ENCODE peak calls at places on chromosomes 7 and 10, in four cellular contexts. P is astrocyte of the spinal cord, N is PC-3, K is AG04450. W is an unnamed sample.
A peak's percentile ranks its signal among the peaks of the same experiment; 100 is the strongest.

GRCh38 chr10:35259769-35260397 is 76.4 kb upstream of the CCNY start:
- DNase-seq in P (peak; percentile 93), N (peak; percentile 99), K (peak; percentile 87), W (peak; percentile 95)

GRCh38 chr7:101754432-101755159 is 62.8 kb upstream of the CUX1 start:
- DNase-seq in P (peak; percentile 52), N (peak; percentile 23), K (no peak), W (peak; percentile 27)

GRCh38 chr10:32958992-32959703 is 1.1 kb upstream of the ITGB1 start:
- DNase-seq in P (no peak), N (peak; percentile 46), K (no peak), W (no peak)

GRCh38 chr7:102146989-102147388 is 139.7 kb upstream of the SH2B2 start:
- DNase-seq in P (no peak), N (no peak), K (no peak), W (no peak)

GRCh38 chr7:158265743-158266080 is 321.9 kb downstream of the PTPRN2 start:
- DNase-seq in P (no peak), N (no peak), K (no peak), W (no peak)

GRCh38 chr10:86266446-86267242 is 100.0 kb downstream of the GRID1 start:
- DNase-seq in P (no peak), N (no peak), K (no peak), W (no peak)

GRCh38 chr10:112842832-112843360 is 107.2 kb upstream of the TCF7L2 start:
- DNase-seq in P (no peak), N (no peak), K (no peak), W (no peak)

GRCh38 chr7:152056621-152057274 is 31.3 kb downstream of the GALNT11 start:
- DNase-seq in P (no peak), N (no peak), K (no peak), W (no peak)

GRCh38 chr7:19392246-19392645 is 247.0 kb upstream of the FERD3L start:
- DNase-seq in P (peak; percentile 91), N (peak; percentile 84), K (no peak), W (no peak)

GRCh38 chr10:4981722-4982471 is 18.7 kb downstream of the AKR1C1 start:
- DNase-seq in P (peak; percentile 23), N (peak; percentile 52), K (no peak), W (peak; percentile 70)

GRCh38 chr10:78543026-78543748 is 509.5 kb downstream of the RPS24 start:
- DNase-seq in P (no peak), N (no peak), K (no peak), W (no peak)

GRCh38 chr10:132406181-132406580 is 9.2 kb downstream of the PWWP2B start:
- DNase-seq in P (no peak), N (no peak), K (no peak), W (no peak)

GRCh38 chr7:157825325-157825724 is 488.5 kb downstream of the DNAJB6 start:
- DNase-seq in P (no peak), N (peak; percentile 37), K (no peak), W (peak; percentile 5)

GRCh38 chr7:90797596-90797995 is 201.5 kb downstream of the CDK14 start:
- DNase-seq in P (no peak), N (no peak), K (no peak), W (peak; percentile 33)

GRCh38 chr10:4840151-4840550 is 14.1 kb downstream of the AKR1E2 start:
- DNase-seq in P (no peak), N (no peak), K (no peak), W (no peak)

GRCh38 chr10:132985546-132985900 is 43.2 kb upstream of the CFAP46 start:
- DNase-seq in P (no peak), N (no peak), K (no peak), W (no peak)

GRCh38 chr10:72096115-72097000 is 8.0 kb upstream of the SPOCK2 start:
- DNase-seq in P (peak; percentile 70), N (no peak), K (no peak), W (no peak)

GRCh38 chr10:14358886-14359573 is 28.3 kb upstream of the FRMD4A start:
- DNase-seq in P (peak; percentile 58), N (no peak), K (no peak), W (peak; percentile 55)

GRCh38 chr10:1600861-1601260 is 136.5 kb downstream of the ADARB2 start:
- DNase-seq in P (no peak), N (no peak), K (no peak), W (peak; percentile 94)

GRCh38 chr10:50561816-50562215 is 61.9 kb downstream of the SGMS1 start:
- DNase-seq in P (no peak), N (peak; percentile 87), K (no peak), W (peak; percentile 31)

GRCh38 chr7:41628926-41629325 is 74.0 kb downstream of the INHBA start:
- DNase-seq in P (no peak), N (peak; percentile 15), K (no peak), W (peak; percentile 67)

GRCh38 chr7:43729214-43729923 is at the start of gene COA1:
- DNase-seq in P (peak; percentile 94), N (peak; percentile 91), K (peak; percentile 82), W (peak; percentile 86)

GRCh38 chr7:43727003-43727402 is 2.3 kb downstream of the COA1 start:
- DNase-seq in P (no peak), N (no peak), K (no peak), W (no peak)

GRCh38 chr7:43725251-43725650 is 4.1 kb downstream of the COA1 start:
- DNase-seq in P (no peak), N (no peak), K (no peak), W (no peak)

GRCh38 chr7:43726466-43726865 is 2.9 kb downstream of the COA1 start:
- DNase-seq in P (no peak), N (no peak), K (no peak), W (no peak)

DNA sequence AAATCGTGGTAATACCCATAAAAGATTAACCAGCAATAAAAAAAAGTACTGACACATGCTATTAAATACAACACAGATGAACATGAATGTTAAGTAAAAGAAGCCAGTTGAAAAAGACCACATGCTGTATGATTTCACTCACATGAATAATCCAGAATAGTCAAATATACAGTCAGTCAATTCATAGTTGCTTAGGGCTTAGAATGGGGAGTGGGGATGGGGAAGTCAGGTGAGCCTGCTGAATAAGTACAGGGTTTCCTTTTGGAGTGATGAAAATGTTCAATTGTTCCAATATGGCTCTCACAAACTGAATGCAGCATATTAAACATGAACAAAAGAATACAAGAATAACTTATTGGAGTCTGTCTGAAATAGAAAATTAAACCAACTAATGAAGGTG is 1.8 kb downstream of the COA1 start:
- DNase-seq in P (no peak), N (no peak), K (no peak), W (no peak)
- H3K4me3 ChIP-seq in P (no peak overlapping the region), N (peak overlapping the region; percentile 95), K (no peak overlapping the region), W (no peak overlapping the region)

DNA sequence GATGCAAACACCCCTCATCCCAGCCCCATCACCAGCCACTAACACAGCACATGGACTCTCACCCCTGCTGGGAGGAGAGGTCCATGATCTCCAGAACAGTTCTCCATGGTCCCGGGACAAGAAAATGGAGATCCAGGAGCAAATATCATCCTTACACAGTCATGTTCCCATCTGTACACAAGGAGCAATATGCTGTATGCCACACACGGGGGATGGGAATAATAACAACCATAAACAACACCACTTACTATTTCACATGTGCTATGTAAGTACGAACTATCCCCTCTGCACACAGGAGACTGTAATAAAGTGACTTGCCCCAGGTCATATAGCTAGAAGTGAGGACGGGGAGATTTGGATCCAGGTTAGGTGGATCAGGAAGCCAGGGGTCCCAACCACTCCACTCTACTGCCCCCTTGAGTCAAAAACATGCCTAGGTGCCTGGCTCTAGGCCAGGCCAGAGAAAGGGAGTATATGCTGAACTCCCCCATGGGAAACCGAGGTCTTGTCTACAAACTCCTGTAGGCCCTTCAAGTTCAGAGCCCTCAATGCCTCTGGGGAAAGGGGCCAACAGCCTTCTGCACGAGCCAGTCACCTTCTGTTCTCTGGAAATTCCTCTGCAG is 34.1 kb downstream of the LRRC20 start:
- DNase-seq in P (peak; percentile 35), N (peak; percentile 82), K (no peak), W (peak; percentile 29)
- TF ChIP-seq CTCF in P (peak; percentile 66), N (peak; percentile 94), K (peak; percentile 56), W (peak; percentile 67)

DNA sequence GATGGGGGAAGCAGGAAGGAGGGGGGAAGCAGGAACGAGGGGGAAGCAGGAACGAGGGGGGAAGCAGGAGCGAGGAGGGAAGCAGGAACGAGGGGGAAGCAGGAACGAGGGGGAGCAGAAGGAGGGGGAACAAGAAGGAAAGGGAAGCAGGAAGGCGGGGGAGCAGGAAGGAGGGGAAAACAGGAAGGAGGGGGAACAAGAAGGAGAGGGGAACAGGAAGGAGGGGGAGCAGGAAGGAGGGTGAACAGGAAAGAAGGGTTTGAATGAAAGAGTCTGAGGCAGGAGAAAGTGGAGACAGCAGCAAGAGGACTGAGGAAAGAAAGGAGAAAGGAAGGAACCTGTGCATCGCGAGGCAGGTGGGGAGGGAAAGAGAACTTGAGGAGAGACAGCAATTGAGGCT is 256.6 kb downstream of the PTEN start:
- DNase-seq in P (no peak), N (no peak), K (no peak), W (no peak)
- H3K4me3 ChIP-seq in P (no peak overlapping the region), N (no peak overlapping the region), K (no peak overlapping the region), W (no peak overlapping the region)

GRCh38 chr7:129825005-129825553 is 127.7 kb downstream of the UBE2H start:
- DNase-seq in P (peak; percentile 63), N (peak; percentile 91), K (no peak), W (peak; percentile 77)
- TF ChIP-seq CTCF in P (peak; percentile 48), N (peak; percentile 50), K (peak; percentile 42), W (peak; percentile 67)

DNA sequence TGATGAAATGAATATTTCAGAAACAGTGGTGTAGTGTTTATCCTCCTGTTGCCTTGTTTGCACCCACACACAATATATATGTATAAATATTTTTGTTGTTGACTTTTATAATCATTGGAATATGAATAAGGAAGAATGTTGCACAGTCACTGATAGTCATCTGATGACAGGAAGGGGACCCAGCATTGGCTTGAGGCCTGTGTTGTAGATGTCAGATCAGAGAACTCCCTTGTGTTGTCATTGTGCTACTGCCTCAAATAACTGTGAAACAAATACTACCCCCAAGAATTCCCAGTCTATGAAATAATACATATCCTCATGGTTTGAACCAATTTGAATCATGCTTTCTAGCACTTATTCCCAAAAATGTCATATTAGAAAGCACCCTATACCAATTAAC is 84.0 kb downstream of the NRG3 start:
- DNase-seq in P (no peak), N (no peak), K (no peak), W (no peak)
- H3K4me3 ChIP-seq in P (no peak overlapping the region), N (no peak overlapping the region), K (no peak overlapping the region), W (no peak overlapping the region)

DNA sequence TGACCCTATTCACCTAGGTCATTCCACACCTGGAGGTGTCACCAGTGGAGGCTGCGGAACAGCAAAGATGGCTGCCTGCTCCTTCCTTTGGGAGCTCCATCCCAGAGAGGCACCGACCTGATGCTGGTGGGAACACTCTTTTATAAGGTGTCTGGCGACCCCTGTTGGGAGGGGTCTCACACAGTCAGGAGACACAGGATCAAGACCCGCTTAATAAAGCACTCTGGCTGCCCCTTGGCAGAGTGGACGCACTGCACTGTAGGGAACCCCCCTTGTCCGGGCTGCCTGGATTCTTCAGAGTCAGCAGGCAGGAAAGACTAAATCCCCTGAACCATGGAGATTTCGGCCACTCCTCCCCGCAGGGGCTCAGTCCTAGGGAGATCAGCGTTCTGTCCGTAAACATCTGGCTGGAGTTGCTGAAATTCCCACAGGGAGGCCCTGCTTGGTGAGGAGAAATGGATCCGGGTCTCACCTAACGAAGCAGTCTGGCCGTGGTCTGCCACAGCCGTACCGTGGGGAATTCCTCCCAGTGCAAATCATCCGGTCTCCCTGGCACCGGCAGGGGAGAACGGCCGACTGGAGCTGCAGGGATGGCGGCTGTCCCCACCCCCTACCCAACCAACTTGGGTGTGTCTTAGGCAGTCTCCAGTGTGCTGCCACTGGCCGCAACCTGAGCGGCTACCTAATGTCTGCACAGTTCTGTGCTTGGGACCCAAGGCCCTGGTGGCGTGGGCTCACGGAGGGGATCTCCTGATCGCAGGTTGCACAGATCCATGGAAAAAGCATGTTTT is 66.1 kb downstream of the LSMEM1 start:
- DNase-seq in P (no peak), N (no peak), K (no peak), W (no peak)
- TF ChIP-seq CTCF in P (no peak), N (no peak), K (no peak), W (no peak)

W was measured in bronchial epithelial cell.